ENCODE peak calls at places on chromosomes 6 and 20, in four cellular contexts. Q, S, I and Z are unnamed samples.

GRCh38 chr6:47698342-47698787 is at the start of gene ADGRF4:
- DNase-seq in Q (no peak), S (no peak), I (no peak), Z (no peak)

GRCh38 chr20:63589261-63590217 is 15.5 kb upstream of the HELZ2 start:
- DNase-seq in Q (no peak), S (no peak), I (no peak), Z (no peak)

GRCh38 chr20:9262653-9263194 is 193.8 kb downstream of the PLCB4 start:
- DNase-seq in Q (no peak), S (no peak), I (no peak), Z (no peak)

GRCh38 chr6:146598785-146599405 is at the start of gene ADGB:
- DNase-seq in Q (peak; percentile 36), S (peak; percentile 82), I (peak; percentile 69), Z (no peak)

GRCh38 chr6:4581468-4582420 is 194.5 kb upstream of the CDYL start:
- DNase-seq in Q (no peak), S (no peak), I (no peak), Z (no peak)

GRCh38 chr6:34717466-34717865 is 20.9 kb upstream of the ILRUN start:
- DNase-seq in Q (no peak), S (no peak), I (no peak), Z (no peak)

GRCh38 chr20:57089701-57090144 is 176.7 kb downstream of the BMP7 start:
- DNase-seq in Q (peak; percentile 63), S (peak; percentile 92), I (peak; percentile 79), Z (peak; percentile 34)

GRCh38 chr6:29510202-29510601 is 22.4 kb upstream of the MAS1L start:
- DNase-seq in Q (peak; percentile 15), S (no peak), I (peak; percentile 34), Z (no peak)

GRCh38 chr6:11665636-11666335 is 112.8 kb downstream of the ADTRP start:
- DNase-seq in Q (no peak), S (no peak), I (no peak), Z (no peak)

GRCh38 chr6:167094436-167094819 is 28.5 kb upstream of the CCR6 start:
- DNase-seq in Q (no peak), S (no peak), I (no peak), Z (no peak)

GRCh38 chr6:158923801-158924498 is 76.1 kb downstream of the RSPH3 start:
- DNase-seq in Q (no peak), S (no peak), I (no peak), Z (no peak)

GRCh38 chr6:8269856-8270454 is 165.4 kb downstream of the SLC35B3 start:
- DNase-seq in Q (no peak), S (no peak), I (no peak), Z (no peak)

GRCh38 chr20:31673435-31673834 is 35.7 kb downstream of the COX4I2 start:
- DNase-seq in Q (no peak), S (no peak), I (no peak), Z (no peak)
- H3K4me3 ChIP-seq in Q (no peak overlapping the region), S (no peak overlapping the region), I (no peak overlapping the region), Z (no peak overlapping the region)

DNA sequence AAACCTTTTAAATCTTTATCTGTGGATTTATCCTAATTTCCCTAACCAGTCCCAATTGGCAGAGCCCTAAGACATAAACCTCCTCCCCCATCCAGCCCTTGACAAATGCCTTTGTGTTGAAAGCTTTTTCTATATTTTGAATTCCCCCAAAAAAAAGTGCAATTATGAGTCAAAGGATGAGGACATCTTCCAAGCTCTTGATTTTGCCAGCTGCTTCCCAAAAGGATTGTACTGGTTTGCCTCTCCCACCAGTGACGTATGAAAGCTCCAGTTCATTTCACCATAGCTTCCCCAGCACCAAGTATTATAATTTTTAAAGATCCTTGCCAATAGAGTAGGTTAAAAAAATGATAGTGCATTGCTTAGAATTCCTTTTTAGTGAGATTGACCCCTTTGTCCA is 39.0 kb downstream of the SIRPA start:
- DNase-seq in Q (no peak), S (no peak), I (no peak), Z (no peak)
- TF ChIP-seq ELF1 in Q (no peak), S (no peak), I (no peak), Z (no peak)

GRCh38 chr20:8212286-8212685 is 80.2 kb downstream of the PLCB1 start:
- DNase-seq in Q (no peak), S (no peak), I (no peak), Z (no peak)
- H3K4me3 ChIP-seq in Q (no peak overlapping the region), S (no peak overlapping the region), I (no peak overlapping the region), Z (no peak overlapping the region)

DNA sequence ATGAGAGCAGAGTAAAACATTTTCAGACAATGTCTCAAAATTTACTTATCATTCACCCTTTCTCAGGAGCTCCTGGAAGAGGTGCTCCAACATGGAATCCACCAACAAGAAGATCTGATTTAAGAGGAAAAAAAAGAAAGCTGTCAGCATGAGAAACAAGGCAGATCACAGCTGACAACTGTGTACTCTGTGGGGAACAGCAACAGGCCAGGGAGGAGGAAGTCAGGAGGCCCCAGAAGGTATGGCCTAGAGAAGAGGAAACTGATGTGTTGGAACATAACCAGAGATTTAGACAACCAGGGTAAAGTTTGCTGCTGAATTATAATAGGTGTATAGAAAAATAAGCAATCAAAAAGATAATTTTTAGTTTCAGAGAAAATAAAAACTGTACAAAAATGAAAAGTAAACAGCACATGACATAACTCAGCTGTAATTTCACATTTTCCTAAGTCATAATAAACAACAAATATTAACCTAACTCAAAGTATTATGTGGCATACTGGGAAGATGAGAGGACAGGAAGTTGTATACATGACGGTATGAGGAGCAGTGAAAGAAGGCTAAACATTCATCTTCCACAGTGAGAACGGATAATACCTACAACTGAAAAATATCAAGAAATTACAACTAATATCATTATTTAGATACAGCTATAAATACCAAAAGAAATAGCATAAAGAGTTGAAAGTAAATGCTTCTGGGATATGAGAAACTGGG is 113.6 kb upstream of the EMILIN3 start:
- DNase-seq in Q (no peak), S (no peak), I (no peak), Z (no peak)
- TF ChIP-seq ELF1 in Q (no peak), S (no peak), I (no peak), Z (no peak)

DNA sequence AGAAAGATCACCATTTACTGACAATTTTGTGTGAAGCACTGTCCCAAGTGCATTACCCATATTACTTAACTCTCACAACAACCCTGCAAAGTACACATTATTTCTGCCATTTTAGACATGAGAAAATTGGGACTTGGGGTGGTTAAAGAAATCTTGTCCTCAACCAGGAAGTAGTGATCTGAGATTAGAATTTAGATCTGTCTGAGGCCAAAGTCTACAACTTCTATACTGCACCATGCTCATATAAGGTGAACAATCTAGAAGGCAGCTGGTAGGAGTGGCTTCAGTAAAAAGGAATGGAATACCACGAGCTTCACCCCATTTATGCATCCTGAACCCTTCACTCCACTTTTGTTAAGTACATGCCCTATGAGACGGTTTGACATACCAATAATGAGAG is 87.6 kb downstream of the QRSL1 start:
- DNase-seq in Q (no peak), S (no peak), I (no peak), Z (no peak)
- H3K4me3 ChIP-seq in Q (no peak overlapping the region), S (no peak overlapping the region), I (no peak overlapping the region), Z (no peak overlapping the region)

GRCh38 chr20:3803854-3804253 is 7.7 kb downstream of the CDC25B start:
- DNase-seq in Q (no peak), S (no peak), I (no peak), Z (no peak)

GRCh38 chr20:3804254-3804751 is 8.2 kb downstream of the CDC25B start:
- DNase-seq in Q (no peak), S (no peak), I (no peak), Z (no peak)

GRCh38 chr20:3804781-3805180 is 8.7 kb downstream of the CDC25B start:
- DNase-seq in Q (no peak), S (no peak), I (no peak), Z (no peak)

GRCh38 chr20:3808141-3808479 is 12.0 kb downstream of the CDC25B start:
- DNase-seq in Q (peak; percentile 61), S (no peak), I (no peak), Z (peak; percentile 80)

GRCh38 chr20:3805594-3806264 is 9.6 kb downstream of the CDC25B start:
- DNase-seq in Q (no peak), S (no peak), I (peak; percentile 35), Z (no peak)
- TF ChIP-seq ELF1 in Q (no peak), S (no peak), I (no peak), Z (no peak)